ENCODE peak calls at places on chromosomes 2 and 18, in four cellular contexts. H is HCT116, E is stomach, K is transverse colon. W is an unnamed sample.

GRCh38 chr2:15795426-15795825 is 144.9 kb upstream of the MYCN start:
- DNase-seq in H (no peak), K (no peak), E (no peak), W (no peak)

GRCh38 chr2:239278941-239279365 is 121.9 kb downstream of the HDAC4 start:
- DNase-seq in K (no peak), H (peak; percentile 42), E (no peak), W (no peak)

GRCh38 chr2:233815861-233816260 is 37.7 kb downstream of the MROH2A start:
- DNase-seq in K (no peak), H (no peak), E (no peak), W (no peak)

GRCh38 chr2:26585100-26585499 is 56.1 kb downstream of the CIB4 start:
- DNase-seq in E (no peak), K (no peak), H (no peak), W (peak; percentile 18)

GRCh38 chr2:197998702-197999101 is 194.3 kb downstream of the PLCL1 start:
- DNase-seq in K (no peak), E (no peak), H (no peak), W (no peak)

GRCh38 chr2:74206180-74206688 is 7.8 kb downstream of the MTHFD2 start:
- DNase-seq in E (peak; percentile 39), K (peak; percentile 69), H (no peak), W (peak; percentile 31)

GRCh38 chr2:44470151-44470550 is 108.4 kb downstream of the CAMKMT start:
- DNase-seq in E (no peak), H (no peak), K (no peak), W (no peak)

GRCh38 chr2:67037655-67038054 is 359.5 kb upstream of the ETAA1 start:
- DNase-seq in K (no peak), E (peak; percentile 35), H (no peak), W (no peak)

GRCh38 chr18:75183524-75183923 is 25.4 kb downstream of the PTGR3 start:
- DNase-seq in K (no peak), E (no peak), H (peak; percentile 83), W (no peak)

GRCh38 chr2:170255971-170256370 is 78.0 kb downstream of the MYO3B start:
- DNase-seq in E (no peak), H (no peak), K (no peak), W (no peak)

GRCh38 chr18:76983184-76983583 is 149.4 kb downstream of the MBP start:
- DNase-seq in H (peak; percentile 67), E (peak; percentile 96), K (peak; percentile 94), W (peak; percentile 91)

GRCh38 chr2:129504646-129505045 is 474.8 kb upstream of the RAB6C start:
- DNase-seq in H (no peak), K (no peak), E (no peak), W (no peak)

GRCh38 chr2:155368934-155369333 is 670.4 kb downstream of the KCNJ3 start:
- DNase-seq in K (no peak), H (peak; percentile 3), E (no peak), W (no peak)

GRCh38 chr2:226733189-226733858 is 66.3 kb downstream of the IRS1 start:
- DNase-seq in K (no peak), E (no peak), H (no peak), W (no peak)

GRCh38 chr2:3099145-3099859 is 278.3 kb downstream of the EIPR1 start:
- DNase-seq in H (no peak), K (no peak), E (no peak), W (no peak)

GRCh38 chr2:166088634-166089033 is 39.2 kb downstream of the SCN1A start:
- DNase-seq in E (no peak), K (no peak), H (no peak), W (no peak)

GRCh38 chr2:133338224-133338623 is 230.0 kb downstream of the NCKAP5 start:
- DNase-seq in H (no peak), E (no peak), K (no peak), W (no peak)

GRCh38 chr18:22447770-22448169 is 30.1 kb upstream of the CTAGE1 start:
- DNase-seq in K (no peak), E (no peak), H (no peak), W (no peak)

GRCh38 chr2:29517421-29517820 is 402.2 kb downstream of the CLIP4 start:
- DNase-seq in E (no peak), K (no peak), H (no peak), W (no peak)

GRCh38 chr18:24995056-24995455 is 356.9 kb downstream of the ZNF521 start:
- DNase-seq in E (no peak), H (no peak), K (no peak), W (no peak)

GRCh38 chr2:101843048-101843447 is 145.5 kb downstream of the MAP4K4 start:
- DNase-seq in E (no peak), H (no peak), K (no peak), W (no peak)

GRCh38 chr2:193024791-193025190 is 830.1 kb upstream of the TMEFF2 start:
- DNase-seq in H (no peak), E (no peak), K (no peak), W (no peak)

GRCh38 chr2:43370146-43370545 is 143.7 kb upstream of the ZFP36L2 start:
- DNase-seq in K (peak; percentile 35), E (no peak), H (no peak), W (no peak)

GRCh38 chr2:209383212-209383611 is 40.6 kb upstream of the MAP2 start:
- DNase-seq in E (no peak), K (no peak), H (peak; percentile 79), W (no peak)

DNA sequence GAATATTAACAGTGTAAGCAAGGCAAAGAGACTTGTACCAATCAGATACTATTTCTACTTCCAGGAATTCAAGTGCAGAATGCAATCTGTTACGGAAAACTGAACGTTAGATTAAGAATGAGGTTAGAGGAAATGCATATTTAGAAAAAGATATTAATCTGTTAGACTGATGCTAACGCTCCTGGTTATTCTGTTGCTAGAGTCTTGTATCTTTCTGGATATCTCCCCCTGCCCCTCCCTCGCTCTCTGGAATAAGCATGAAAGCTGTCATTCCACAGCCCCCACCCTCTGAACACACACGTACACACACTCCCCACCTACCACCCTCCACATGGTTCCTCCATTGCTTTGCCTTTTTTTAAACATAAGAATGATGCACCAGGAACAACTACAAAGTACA is 24.1 kb downstream of the FIGN start:
- DNase-seq in E (no peak), K (no peak), H (no peak), W (no peak)
- H3K4me1 ChIP-seq in E (no peaks in the 10 kb centered on the region), K (no peaks in the 10 kb centered on the region), H (no peaks in the 10 kb centered on the region), W (no peaks in the 10 kb centered on the region)

DNA sequence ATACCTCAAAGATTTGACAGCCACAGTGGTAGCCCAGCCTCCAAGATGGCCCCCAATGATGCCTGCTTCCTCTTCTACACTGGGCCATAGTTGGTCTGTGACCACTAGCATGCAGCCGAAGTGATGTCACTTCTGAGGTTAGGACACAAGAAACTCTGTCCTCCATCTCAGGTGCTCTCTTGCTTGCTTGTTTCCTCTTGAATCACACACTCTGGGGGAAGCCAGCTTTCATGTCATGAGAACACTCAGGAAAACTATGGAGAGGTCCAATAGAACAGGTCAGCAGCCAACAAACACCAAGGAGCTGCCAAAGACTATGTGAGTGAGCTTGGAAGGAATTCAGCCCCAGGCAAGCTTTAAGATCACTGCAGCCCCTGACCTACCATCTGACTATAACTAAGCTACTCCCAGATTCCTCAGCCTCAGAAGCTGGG is 3.3 kb upstream of the ADAM17 start:
- DNase-seq in H (no peak), K (no peak), E (no peak), W (peak; percentile 64)
- TF ChIP-seq POLR2AphosphoS5 in H (no peak), K (no peak), E (no peak), W (peak; percentile 50)

DNA sequence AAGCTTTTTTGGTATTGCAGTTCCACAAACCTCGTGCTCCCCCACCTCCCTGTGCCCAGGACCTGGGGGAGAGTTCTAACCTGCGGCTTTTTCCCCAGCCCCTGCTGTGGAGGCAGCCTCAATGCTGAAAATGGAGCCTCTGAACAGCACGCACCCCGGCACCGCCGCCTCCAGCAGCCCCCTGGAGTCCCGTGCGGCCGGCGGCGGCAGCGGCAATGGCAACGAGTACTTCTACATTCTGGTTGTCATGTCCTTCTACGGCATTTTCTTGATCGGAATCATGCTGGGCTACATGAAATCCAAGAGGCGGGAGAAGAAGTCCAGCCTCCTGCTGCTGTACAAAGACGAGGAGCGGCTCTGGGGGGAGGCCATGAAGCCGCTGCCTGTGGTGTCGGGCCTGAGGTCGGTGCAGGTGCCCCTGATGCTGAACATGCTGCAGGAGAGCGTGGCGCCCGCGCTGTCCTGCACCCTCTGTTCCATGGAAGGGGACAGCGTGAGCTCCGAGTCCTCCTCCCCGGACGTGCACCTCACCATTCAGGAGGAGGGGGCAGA is 796 bp downstream of the KCNE4 start:
- DNase-seq in K (no peak), E (no peak), H (no peak), W (no peak)
- H3K4me1 ChIP-seq in K (peaks cover 56% of the 10 kb centered on the region), E (peaks cover 44% of the 10 kb centered on the region), H (no peaks in the 10 kb centered on the region), W (peaks cover 3% of the 10 kb centered on the region)

DNA sequence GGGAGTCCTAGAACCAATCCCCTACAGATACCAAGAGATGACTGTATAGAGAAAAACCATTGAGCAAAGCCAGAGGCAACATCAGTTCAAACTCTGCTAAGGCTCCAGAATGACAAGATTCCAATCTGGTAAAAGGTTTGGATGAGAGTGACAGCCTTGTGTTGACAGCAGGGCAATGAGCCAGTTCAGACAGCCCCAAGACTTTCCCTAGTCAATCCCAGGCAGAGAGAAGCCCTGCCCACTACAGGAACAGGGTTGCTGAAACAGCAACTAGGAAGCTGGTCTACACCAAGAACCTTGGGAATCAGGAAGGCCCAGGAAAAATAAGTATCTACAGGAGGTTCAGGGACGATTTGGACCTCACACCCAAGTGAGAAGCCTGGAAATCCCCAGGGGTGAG is 3.3 kb downstream of the PSTPIP2 start:
- DNase-seq in K (no peak), E (no peak), H (no peak), W (no peak)
- TF ChIP-seq POLR2AphosphoS5 in K (no peak), E (no peak), H (no peak), W (no peak)

DNA sequence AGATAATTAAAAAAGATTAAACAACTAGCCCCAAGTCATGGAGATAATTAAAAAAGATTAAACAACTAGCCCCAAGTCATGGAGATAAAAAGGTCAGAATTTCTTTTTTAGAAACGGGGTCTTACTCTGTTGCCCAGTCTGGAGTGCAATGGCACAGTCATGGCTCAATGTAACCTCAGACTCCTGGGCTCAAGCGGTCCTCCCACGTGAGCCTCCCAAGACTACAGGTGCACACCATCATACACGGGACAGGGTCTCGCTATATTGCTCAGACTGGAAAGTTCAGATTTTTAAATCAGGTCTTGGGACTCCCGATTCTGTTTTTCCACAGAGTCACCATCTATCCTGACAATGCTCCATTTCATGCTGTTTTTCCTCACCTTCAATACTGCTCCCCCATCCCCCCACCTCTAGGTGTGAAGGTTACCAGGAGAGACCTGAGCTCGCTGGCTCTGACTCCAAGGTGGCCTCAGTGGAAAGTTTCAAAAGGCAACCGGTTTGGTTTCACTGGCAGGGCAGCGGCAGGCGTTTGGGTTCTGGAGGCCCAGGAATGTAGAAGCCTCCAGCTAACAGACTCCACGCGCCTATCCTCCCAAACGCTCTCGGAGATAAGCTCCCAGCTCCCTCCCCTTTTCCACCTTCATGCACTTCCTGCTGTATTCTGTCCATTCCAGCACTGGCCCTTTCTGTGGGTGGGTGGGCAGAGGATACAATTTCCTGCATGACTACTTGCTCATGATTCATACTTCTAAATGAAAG is 2.9 kb upstream of the SEMA4C start:
- DNase-seq in H (no peak), K (no peak), E (no peak), W (no peak)
- H3K4me1 ChIP-seq in H (peaks cover 53% of the 10 kb centered on the region), K (peaks cover 26% of the 10 kb centered on the region), E (peaks cover 38% of the 10 kb centered on the region), W (peaks cover 38% of the 10 kb centered on the region)

GRCh38 chr2:85741811-85742507 is 11.8 kb upstream of the ATOH8 start:
- DNase-seq in E (peak; percentile 73), K (peak; percentile 51), H (no peak), W (peak; percentile 90)
- TF ChIP-seq POLR2AphosphoS5 in E (peak; percentile 62), K (peak; percentile 30), H (no peak), W (peak; percentile 86)